ENCODE peak calls at places on chromosomes 5 and 9, in ten cellular contexts. One of them, this sample, is unnamed. For H3K4me1, the result is how much of the 10 kb centered on the place peaks cover.

GRCh38 chr9:116391306-116391900 is 237.8 kb downstream of the PAPPA start:
- DNase-seq in endodermal cell: peak
- DNase-seq in fibroblast of lung: peak
- DNase-seq in transverse colon: no peak
- DNase-seq in lower lobe of right lung: no peak
- DNase-seq in vagina: no peak
- DNase-seq in mucosa of descending colon: no peak
- DNase-seq in kidney: no peak
- DNase-seq in aorta: no peak
- DNase-seq in lung: no peak
- DNase-seq in this sample: no peak

GRCh38 chr9:87223397-87224246 is 274.0 kb upstream of the DAPK1 start:
- DNase-seq in lower lobe of right lung: no peak
- DNase-seq in kidney: no peak
- DNase-seq in mucosa of descending colon: no peak
- DNase-seq in transverse colon: no peak
- DNase-seq in fibroblast of lung: peak
- DNase-seq in lung: no peak
- DNase-seq in endodermal cell: no peak
- DNase-seq in aorta: no peak
- DNase-seq in vagina: no peak
- DNase-seq in this sample: no peak

GRCh38 chr5:65262590-65263189 is 219.0 kb downstream of the ADAMTS6 start:
- DNase-seq in lung: no peak
- DNase-seq in kidney: no peak
- DNase-seq in mucosa of descending colon: no peak
- DNase-seq in transverse colon: no peak
- DNase-seq in aorta: no peak
- DNase-seq in endodermal cell: no peak
- DNase-seq in fibroblast of lung: peak
- DNase-seq in vagina: no peak
- DNase-seq in lower lobe of right lung: no peak
- DNase-seq in this sample: no peak

GRCh38 chr9:137411670-137412380 is 11.1 kb downstream of the EXD3 start:
- DNase-seq in lung: peak
- DNase-seq in kidney: peak
- DNase-seq in aorta: peak
- DNase-seq in mucosa of descending colon: peak
- DNase-seq in transverse colon: peak
- DNase-seq in lower lobe of right lung: peak
- DNase-seq in vagina: no peak
- DNase-seq in endodermal cell: no peak
- DNase-seq in fibroblast of lung: peak
- DNase-seq in this sample: no peak

GRCh38 chr9:114396558-114397218 is 8.9 kb upstream of the AKNA start:
- DNase-seq in transverse colon: no peak
- DNase-seq in kidney: no peak
- DNase-seq in mucosa of descending colon: no peak
- DNase-seq in vagina: no peak
- DNase-seq in lung: peak
- DNase-seq in endodermal cell: no peak
- DNase-seq in aorta: no peak
- DNase-seq in lower lobe of right lung: no peak
- DNase-seq in fibroblast of lung: peak
- DNase-seq in this sample: no peak

GRCh38 chr5:33509036-33509435 is 68.3 kb downstream of the TARS1 start:
- DNase-seq in mucosa of descending colon: no peak
- DNase-seq in lower lobe of right lung: no peak
- DNase-seq in kidney: no peak
- DNase-seq in lung: no peak
- DNase-seq in aorta: no peak
- DNase-seq in endodermal cell: no peak
- DNase-seq in vagina: no peak
- DNase-seq in transverse colon: no peak
- DNase-seq in fibroblast of lung: peak
- DNase-seq in this sample: no peak

GRCh38 chr5:178284095-178284675 is 51.6 kb upstream of the PHYKPL start:
- DNase-seq in lung: no peak
- DNase-seq in mucosa of descending colon: no peak
- DNase-seq in transverse colon: no peak
- DNase-seq in lower lobe of right lung: no peak
- DNase-seq in endodermal cell: peak
- DNase-seq in fibroblast of lung: no peak
- DNase-seq in aorta: no peak
- DNase-seq in vagina: no peak
- DNase-seq in kidney: no peak
- DNase-seq in this sample: no peak

GRCh38 chr5:40401281-40401680 is 278.4 kb upstream of the PTGER4 start:
- DNase-seq in lower lobe of right lung: no peak
- DNase-seq in fibroblast of lung: no peak
- DNase-seq in vagina: no peak
- DNase-seq in mucosa of descending colon: no peak
- DNase-seq in lung: no peak
- DNase-seq in endodermal cell: no peak
- DNase-seq in aorta: no peak
- DNase-seq in kidney: no peak
- DNase-seq in transverse colon: no peak
- DNase-seq in this sample: no peak

GRCh38 chr9:2414465-2414864 is 207.1 kb upstream of the VLDLR start:
- DNase-seq in lung: no peak
- DNase-seq in mucosa of descending colon: no peak
- DNase-seq in fibroblast of lung: peak
- DNase-seq in aorta: no peak
- DNase-seq in transverse colon: no peak
- DNase-seq in lower lobe of right lung: no peak
- DNase-seq in vagina: no peak
- DNase-seq in kidney: no peak
- DNase-seq in endodermal cell: no peak
- DNase-seq in this sample: no peak

GRCh38 chr5:128199104-128199503 is 115.5 kb downstream of the SLC12A2 start:
- DNase-seq in vagina: no peak
- DNase-seq in endodermal cell: no peak
- DNase-seq in transverse colon: no peak
- DNase-seq in lung: peak
- DNase-seq in lower lobe of right lung: no peak
- DNase-seq in aorta: no peak
- DNase-seq in mucosa of descending colon: no peak
- DNase-seq in kidney: no peak
- DNase-seq in fibroblast of lung: peak
- DNase-seq in this sample: no peak

GRCh38 chr5:83720805-83721431 is at the start of gene HAPLN1:
- DNase-seq in lung: no peak
- DNase-seq in lower lobe of right lung: no peak
- DNase-seq in mucosa of descending colon: peak
- DNase-seq in aorta: no peak
- DNase-seq in endodermal cell: peak
- DNase-seq in transverse colon: no peak
- DNase-seq in vagina: no peak
- DNase-seq in kidney: no peak
- DNase-seq in fibroblast of lung: peak
- DNase-seq in this sample: no peak

GRCh38 chr5:61599370-61600140 is 267.5 kb downstream of the ZSWIM6 start:
- DNase-seq in vagina: no peak
- DNase-seq in lung: no peak
- DNase-seq in lower lobe of right lung: no peak
- DNase-seq in kidney: no peak
- DNase-seq in aorta: no peak
- DNase-seq in mucosa of descending colon: no peak
- DNase-seq in transverse colon: no peak
- DNase-seq in endodermal cell: no peak
- DNase-seq in fibroblast of lung: peak
- DNase-seq in this sample: no peak

GRCh38 chr5:59746261-59746765 is 147.2 kb downstream of the PDE4D start:
- DNase-seq in aorta: no peak
- DNase-seq in endodermal cell: no peak
- DNase-seq in lower lobe of right lung: no peak
- DNase-seq in fibroblast of lung: peak
- DNase-seq in lung: no peak
- DNase-seq in mucosa of descending colon: no peak
- DNase-seq in transverse colon: no peak
- DNase-seq in vagina: no peak
- DNase-seq in kidney: no peak
- DNase-seq in this sample: no peak

GRCh38 chr9:112247090-112247489 is 72.0 kb upstream of the SUSD1 start:
- DNase-seq in fibroblast of lung: no peak
- DNase-seq in aorta: no peak
- DNase-seq in kidney: no peak
- DNase-seq in vagina: no peak
- DNase-seq in lung: no peak
- DNase-seq in transverse colon: no peak
- DNase-seq in endodermal cell: no peak
- DNase-seq in lower lobe of right lung: no peak
- DNase-seq in mucosa of descending colon: no peak
- DNase-seq in this sample: no peak

GRCh38 chr5:81297531-81297930 is 3.9 kb upstream of the ZCCHC9 start:
- DNase-seq in fibroblast of lung: no peak
- DNase-seq in lung: no peak
- DNase-seq in vagina: no peak
- DNase-seq in kidney: no peak
- DNase-seq in transverse colon: no peak
- DNase-seq in endodermal cell: no peak
- DNase-seq in lower lobe of right lung: no peak
- DNase-seq in mucosa of descending colon: no peak
- DNase-seq in aorta: no peak
- DNase-seq in this sample: no peak

GRCh38 chr5:33997331-33997983 is 10.4 kb downstream of the AMACR start:
- DNase-seq in lower lobe of right lung: peak
- DNase-seq in vagina: no peak
- DNase-seq in kidney: peak
- DNase-seq in aorta: peak
- DNase-seq in mucosa of descending colon: peak
- DNase-seq in endodermal cell: peak
- DNase-seq in lung: peak
- DNase-seq in fibroblast of lung: peak
- DNase-seq in transverse colon: peak
- DNase-seq in this sample: peak

GRCh38 chr5:131274341-131275063 is 10.6 kb downstream of the CDC42SE2 start:
- DNase-seq in fibroblast of lung: no peak
- DNase-seq in transverse colon: no peak
- DNase-seq in lower lobe of right lung: no peak
- DNase-seq in mucosa of descending colon: no peak
- DNase-seq in lung: no peak
- DNase-seq in endodermal cell: no peak
- DNase-seq in kidney: no peak
- DNase-seq in aorta: no peak
- DNase-seq in vagina: no peak
- DNase-seq in this sample: no peak
- H3K4me1 ChIP-seq in fibroblast of lung: under half
- H3K4me1 ChIP-seq in transverse colon: under half
- H3K4me1 ChIP-seq in lower lobe of right lung: under half
- H3K4me1 ChIP-seq in mucosa of descending colon: under half
- H3K4me1 ChIP-seq in lung: under half
- H3K4me1 ChIP-seq in endodermal cell: under half
- H3K4me1 ChIP-seq in kidney: under half
- H3K4me1 ChIP-seq in aorta: under half
- H3K4me1 ChIP-seq in vagina: under half
- H3K4me1 ChIP-seq in this sample: under half

GRCh38 chr9:133339641-133340040 is 3.7 kb upstream of the SURF6 start:
- DNase-seq in lung: no peak
- DNase-seq in fibroblast of lung: no peak
- DNase-seq in mucosa of descending colon: peak
- DNase-seq in aorta: no peak
- DNase-seq in transverse colon: no peak
- DNase-seq in vagina: no peak
- DNase-seq in kidney: peak
- DNase-seq in lower lobe of right lung: no peak
- DNase-seq in endodermal cell: no peak
- DNase-seq in this sample: no peak
- H3K4me1 ChIP-seq in lung: under half
- H3K4me1 ChIP-seq in fibroblast of lung: under half
- H3K4me1 ChIP-seq in mucosa of descending colon: under half
- H3K4me1 ChIP-seq in aorta: under half
- H3K4me1 ChIP-seq in transverse colon: under half
- H3K4me1 ChIP-seq in vagina: under half
- H3K4me1 ChIP-seq in kidney: under half
- H3K4me1 ChIP-seq in lower lobe of right lung: under half
- H3K4me1 ChIP-seq in endodermal cell: under half
- H3K4me1 ChIP-seq in this sample: under half

DNA sequence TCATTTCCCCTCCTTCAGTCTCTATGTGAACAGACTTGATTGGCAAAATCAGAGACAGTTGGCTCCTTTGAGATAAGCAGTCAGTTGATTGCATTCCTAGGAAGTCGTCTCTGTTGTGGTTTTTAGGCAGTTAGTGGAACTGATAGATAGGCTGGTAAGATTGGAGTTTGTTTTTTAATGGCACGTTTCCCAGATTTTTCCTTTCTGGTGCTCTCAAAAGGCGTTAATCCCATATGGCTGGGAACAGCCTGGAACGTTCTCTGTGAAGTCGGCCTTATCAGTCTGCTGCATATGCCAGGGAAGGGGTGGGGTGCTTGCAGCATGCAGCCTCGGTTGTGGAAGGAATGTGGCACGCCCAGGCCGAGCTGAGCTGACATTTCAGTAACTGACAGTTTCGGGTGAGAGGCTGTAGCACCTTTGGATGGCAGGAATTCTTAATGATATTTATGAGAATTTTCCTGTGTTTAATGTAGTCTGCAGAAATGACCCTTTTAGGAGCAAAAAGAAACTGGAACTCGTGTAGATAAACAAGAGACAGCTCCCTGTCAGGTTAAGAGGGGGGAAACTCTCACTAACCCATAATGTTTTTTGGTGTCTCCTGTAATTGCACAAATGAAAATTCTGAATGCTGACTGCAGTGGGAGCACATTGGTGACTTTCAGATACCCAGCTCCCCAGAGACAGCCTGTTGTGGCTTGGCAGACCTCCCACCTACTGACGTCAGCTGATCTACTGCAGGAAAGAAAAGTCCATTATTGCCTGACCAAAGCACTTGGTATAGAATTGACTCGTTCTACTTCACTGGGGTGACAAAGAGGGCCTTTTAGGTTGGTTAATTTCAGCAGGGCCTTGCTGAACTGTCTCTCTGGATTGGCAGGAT is 6.3 kb downstream of the SPTAN1 start:
- DNase-seq in kidney: peak
- DNase-seq in lower lobe of right lung: peak
- DNase-seq in aorta: peak
- DNase-seq in fibroblast of lung: peak
- DNase-seq in vagina: no peak
- DNase-seq in endodermal cell: peak
- DNase-seq in transverse colon: peak
- DNase-seq in lung: peak
- DNase-seq in mucosa of descending colon: peak
- DNase-seq in this sample: peak
- H3K4me1 ChIP-seq in kidney: under half
- H3K4me1 ChIP-seq in lower lobe of right lung: half or more
- H3K4me1 ChIP-seq in aorta: under half
- H3K4me1 ChIP-seq in fibroblast of lung: under half
- H3K4me1 ChIP-seq in vagina: half or more
- H3K4me1 ChIP-seq in endodermal cell: under half
- H3K4me1 ChIP-seq in transverse colon: under half
- H3K4me1 ChIP-seq in lung: under half
- H3K4me1 ChIP-seq in mucosa of descending colon: under half
- H3K4me1 ChIP-seq in this sample: under half

DNA sequence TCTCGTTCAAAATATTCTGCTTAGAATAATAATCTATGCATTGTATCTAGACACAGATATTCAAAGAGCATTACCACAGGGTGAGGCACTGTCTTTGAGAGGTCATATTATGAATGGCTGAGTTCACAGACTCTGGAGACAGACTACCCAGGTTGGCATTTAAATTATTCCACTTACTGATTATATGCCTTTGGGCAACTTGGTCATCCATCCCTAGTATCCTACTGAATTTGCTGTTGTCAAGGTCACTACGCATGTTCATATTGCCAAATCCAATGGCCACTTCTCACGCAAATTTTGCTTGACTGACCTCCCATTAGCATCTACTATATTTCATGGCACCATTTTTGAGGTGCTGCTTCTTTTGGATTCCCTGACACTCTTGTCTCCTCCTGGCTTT is 498.6 kb upstream of the TLE4 start:
- DNase-seq in mucosa of descending colon: no peak
- DNase-seq in endodermal cell: no peak
- DNase-seq in lower lobe of right lung: no peak
- DNase-seq in lung: no peak
- DNase-seq in fibroblast of lung: no peak
- DNase-seq in transverse colon: no peak
- DNase-seq in kidney: no peak
- DNase-seq in aorta: no peak
- DNase-seq in vagina: no peak
- DNase-seq in this sample: no peak
- H3K4me1 ChIP-seq in mucosa of descending colon: under half
- H3K4me1 ChIP-seq in endodermal cell: under half
- H3K4me1 ChIP-seq in lower lobe of right lung: under half
- H3K4me1 ChIP-seq in lung: under half
- H3K4me1 ChIP-seq in fibroblast of lung: under half
- H3K4me1 ChIP-seq in transverse colon: under half
- H3K4me1 ChIP-seq in kidney: under half
- H3K4me1 ChIP-seq in aorta: under half
- H3K4me1 ChIP-seq in vagina: under half
- H3K4me1 ChIP-seq in this sample: under half